ENCODE peak calls at places on chromosomes 16 and 17, in eight cellular contexts. S, X, J, W, L, H, N and I are unnamed samples.

GRCh38 chr17:77708936-77709335 is 249.6 kb upstream of the TNRC6C start:
- DNase-seq in S (no peak), X (no peak), J (no peak), W (no peak), L (no peak), H (no peak), N (no peak), I (no peak)

GRCh38 chr16:1773703-1774455 is 945 bp upstream of the MRPS34 start:
- DNase-seq in S (no peak), X (no peak), J (no peak), W (no peak), L (peak), H (no peak), N (peak), I (no peak)

GRCh38 chr17:10021239-10021638 is 116.2 kb upstream of the RCVRN start:
- DNase-seq in S (peak), X (no peak), J (no peak), W (no peak), L (no peak), H (no peak), N (no peak), I (no peak)

GRCh38 chr16:3652373-3653037 is 2.0 kb upstream of the DNASE1 start:
- DNase-seq in S (no peak), X (no peak), J (no peak), W (no peak), L (no peak), H (no peak), N (no peak), I (no peak)

GRCh38 chr17:40021471-40021961 is 6.3 kb downstream of the CSF3 start:
- DNase-seq in S (no peak), X (peak), J (peak), W (no peak), L (no peak), H (no peak), N (peak), I (peak)

GRCh38 chr17:66165537-66166123 is 26.3 kb downstream of the CEP112 start:
- DNase-seq in S (no peak), X (peak), J (peak), W (no peak), L (no peak), H (peak), N (peak), I (no peak)

GRCh38 chr16:11211061-11211976 is 44.7 kb downstream of the SOCS1 start:
- DNase-seq in S (no peak), X (no peak), J (no peak), W (no peak), L (no peak), H (no peak), N (no peak), I (no peak)

GRCh38 chr16:2009791-2010510 is at the start of gene ZNF598:
- DNase-seq in S (peak), X (peak), J (peak), W (peak), L (peak), H (peak), N (peak), I (peak)

GRCh38 chr16:31536804-31537361 is 9.2 kb downstream of the AHSP start:
- DNase-seq in S (no peak), X (no peak), J (no peak), W (no peak), L (no peak), H (no peak), N (no peak), I (no peak)

GRCh38 chr17:12180644-12181261 is 160.1 kb downstream of the MAP2K4 start:
- DNase-seq in S (no peak), X (no peak), J (peak), W (no peak), L (peak), H (no peak), N (peak), I (no peak)

GRCh38 chr17:66306413-66306812 is 4.0 kb downstream of the PRKCA start:
- DNase-seq in S (no peak), X (no peak), J (no peak), W (no peak), L (no peak), H (no peak), N (peak), I (no peak)

GRCh38 chr17:21549107-21549687 is 143.1 kb upstream of the KCNJ18 start:
- DNase-seq in S (no peak), X (no peak), J (no peak), W (no peak), L (peak), H (no peak), N (peak), I (no peak)

GRCh38 chr17:35313875-35314409 is 59.5 kb downstream of the SLFN11 start:
- DNase-seq in S (no peak), X (no peak), J (no peak), W (no peak), L (peak), H (no peak), N (no peak), I (peak)

GRCh38 chr17:44278006-44278405 is 10.1 kb upstream of the SLC4A1 start:
- DNase-seq in S (no peak), X (no peak), J (no peak), W (no peak), L (no peak), H (no peak), N (peak), I (no peak)

GRCh38 chr17:63571632-63572310 is 21.5 kb downstream of the DCAF7 start:
- DNase-seq in S (no peak), X (no peak), J (peak), W (no peak), L (no peak), H (no peak), N (peak), I (no peak)

GRCh38 chr17:82492647-82493516 is 26.6 kb upstream of the FOXK2 start:
- DNase-seq in S (no peak), X (no peak), J (peak), W (no peak), L (no peak), H (no peak), N (peak), I (no peak)

GRCh38 chr16:2701272-2701671 is 18.8 kb downstream of the PRSS27 start:
- DNase-seq in S (no peak), X (no peak), J (no peak), W (no peak), L (no peak), H (no peak), N (no peak), I (no peak)

GRCh38 chr17:41681776-41682175 is 6.9 kb upstream of the EIF1 start:
- DNase-seq in S (no peak), X (no peak), J (no peak), W (no peak), L (no peak), H (no peak), N (no peak), I (no peak)

GRCh38 chr17:39306509-39307212 is 80.9 kb upstream of the STAC2 start:
- DNase-seq in S (no peak), X (no peak), J (no peak), W (no peak), L (no peak), H (no peak), N (no peak), I (no peak)

GRCh38 chr17:4587803-4588202 is 3.5 kb downstream of the SMTNL2 start:
- DNase-seq in S (no peak), X (no peak), J (no peak), W (no peak), L (no peak), H (no peak), N (no peak), I (no peak)

GRCh38 chr17:37742762-37743611 is 1.9 kb downstream of the HNF1B start:
- DNase-seq in S (no peak), X (peak), J (no peak), W (no peak), L (peak), H (no peak), N (peak), I (no peak)

GRCh38 chr17:31724026-31724425 is 135.0 kb downstream of the COPRS start:
- DNase-seq in S (no peak), X (no peak), J (peak), W (no peak), L (no peak), H (no peak), N (peak), I (no peak)

GRCh38 chr16:65888201-65888600 is 478.3 kb upstream of the CDH5 start:
- DNase-seq in S (no peak), X (no peak), J (no peak), W (no peak), L (no peak), H (no peak), N (no peak), I (no peak)

GRCh38 chr16:28183441-28183840 is 28.3 kb downstream of the XPO6 start:
- DNase-seq in S (no peak), X (no peak), J (no peak), W (no peak), L (no peak), H (no peak), N (no peak), I (no peak)

GRCh38 chr17:19344311-19345066 is 18.0 kb downstream of the B9D1 start:
- DNase-seq in S (no peak), X (no peak), J (no peak), W (no peak), L (no peak), H (no peak), N (no peak), I (peak)

GRCh38 chr17:46115687-46116086 is 77.5 kb downstream of the KANSL1 start:
- DNase-seq in S (no peak), X (no peak), J (no peak), W (no peak), L (no peak), H (no peak), N (no peak), I (no peak)

GRCh38 chr16:51698647-51699046 is 547.6 kb upstream of the SALL1 start:
- DNase-seq in S (no peak), X (no peak), J (no peak), W (no peak), L (no peak), H (no peak), N (no peak), I (no peak)

GRCh38 chr16:50841081-50841886 is 99.4 kb downstream of the CYLD start:
- DNase-seq in S (no peak), X (no peak), J (no peak), W (no peak), L (peak), H (no peak), N (no peak), I (peak)

GRCh38 chr17:44221862-44222111 is 2.3 kb upstream of the UBTF start:
- DNase-seq in S (no peak), X (peak), J (peak), W (no peak), L (no peak), H (no peak), N (no peak), I (no peak)

GRCh38 chr16:9123871-9124270 is 32.4 kb downstream of the HAPSTR1 start:
- DNase-seq in S (no peak), X (no peak), J (no peak), W (no peak), L (peak), H (no peak), N (no peak), I (peak)

GRCh38 chr16:57172891-57173290 is 12.9 kb downstream of the PSME3IP1 start:
- DNase-seq in S (no peak), X (no peak), J (no peak), W (no peak), L (no peak), H (no peak), N (no peak), I (no peak)

GRCh38 chr16:80806957-80807356 is 2.6 kb upstream of the CDYL2 start:
- DNase-seq in S (no peak), X (no peak), J (peak), W (no peak), L (peak), H (no peak), N (peak), I (no peak)